ENCODE peak calls at places on chromosomes 3 and 15, in four cellular contexts. E is GM20000, P is natural killer cell, H is transverse colon. F is an unnamed sample.

GRCh38 chr15:81506071-81506470 is 132.1 kb upstream of the TMC3 start:
- DNase-seq in E (no peak), P (no peak), H (no peak), F (no peak)

GRCh38 chr3:186783731-186784515 is 546 bp downstream of the EIF4A2 start:
- DNase-seq in E (peak), P (peak), H (peak), F (peak)

GRCh38 chr3:185280572-185281365 is 26.9 kb upstream of the EHHADH start:
- DNase-seq in E (peak), P (no peak), H (no peak), F (peak)

GRCh38 chr3:64259646-64260045 is 34.4 kb upstream of the PRICKLE2 start:
- DNase-seq in E (no peak), P (no peak), H (no peak), F (no peak)

GRCh38 chr15:68769702-68770101 is 51.0 kb downstream of the ANP32A start:
- DNase-seq in E (no peak), P (no peak), H (no peak), F (no peak)

GRCh38 chr15:62365795-62366442 is 200.8 kb upstream of the C2CD4B start:
- DNase-seq in E (no peak), P (no peak), H (peak), F (no peak)

GRCh38 chr15:69141286-69141701 is 19.1 kb upstream of the GLCE start:
- DNase-seq in E (no peak), P (no peak), H (no peak), F (no peak)

GRCh38 chr15:55457401-55458022 is 49.2 kb downstream of the PIERCE2 start:
- DNase-seq in E (no peak), P (no peak), H (no peak), F (no peak)

GRCh38 chr15:52427804-52428203 is 100.9 kb downstream of the MYO5A start:
- DNase-seq in E (peak), P (no peak), H (no peak), F (peak)

GRCh38 chr3:65412591-65412990 is 626.1 kb downstream of the MAGI1 start:
- DNase-seq in E (no peak), P (no peak), H (peak), F (no peak)

GRCh38 chr3:57169106-57169505 is 4.0 kb upstream of the IL17RD start:
- DNase-seq in E (no peak), P (no peak), H (no peak), F (no peak)

GRCh38 chr3:98901032-98901464 is 447 bp downstream of the DCBLD2 start:
- DNase-seq in E (no peak), P (peak), H (peak), F (peak)

GRCh38 chr3:27675287-27675686 is 46.8 kb downstream of the EOMES start:
- DNase-seq in E (no peak), P (no peak), H (no peak), F (no peak)

GRCh38 chr3:42694366-42694765 is 8.2 kb downstream of the HHATL start:
- DNase-seq in E (no peak), P (no peak), H (no peak), F (no peak)

GRCh38 chr3:46386206-46386605 is 15.5 kb downstream of the CCR5 start:
- DNase-seq in E (no peak), P (no peak), H (no peak), F (no peak)

GRCh38 chr15:81897011-81897677 is 148.7 kb downstream of the MEX3B start:
- DNase-seq in E (no peak), P (no peak), H (no peak), F (no peak)

GRCh38 chr15:73284073-73284472 is 84.7 kb downstream of the HCN4 start:
- DNase-seq in E (no peak), P (no peak), H (no peak), F (no peak)

GRCh38 chr3:187139126-187139894 is at the start of gene RPL39L:
- DNase-seq in E (peak), P (peak), H (peak), F (peak)

GRCh38 chr3:162217603-162218002 is 721.0 kb downstream of the OTOL1 start:
- DNase-seq in E (no peak), P (no peak), H (no peak), F (no peak)

GRCh38 chr3:161560006-161560637 is 63.5 kb downstream of the OTOL1 start:
- DNase-seq in E (peak), P (no peak), H (peak), F (no peak)

GRCh38 chr3:170589113-170589512 is 3.2 kb upstream of the SLC7A14 start:
- DNase-seq in E (no peak), P (no peak), H (no peak), F (no peak)

GRCh38 chr3:30289324-30289723 is 317.1 kb upstream of the TGFBR2 start:
- DNase-seq in E (no peak), P (no peak), H (peak), F (no peak)

DNA sequence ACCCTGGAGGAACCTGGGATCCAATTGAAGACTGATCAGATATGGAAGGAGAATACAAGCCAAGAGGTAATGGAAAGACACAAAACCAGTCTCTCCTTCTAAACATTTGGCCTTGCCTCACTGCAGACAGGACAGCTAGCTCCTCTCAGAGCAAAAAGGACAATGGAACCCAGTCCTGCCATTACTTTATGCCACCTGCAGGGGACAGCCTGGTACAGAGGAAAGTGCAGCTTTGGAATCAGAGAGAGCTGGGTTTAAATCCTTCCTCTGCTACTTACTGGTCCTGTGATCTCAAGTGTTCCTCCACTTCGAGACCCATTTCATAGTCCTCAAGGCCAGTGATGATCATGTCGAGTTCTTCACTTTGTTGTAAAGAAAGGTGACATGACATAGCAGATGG is 159.4 kb upstream of the SMAD3 start:
- DNase-seq in E (no peak), P (no peak), H (no peak), F (no peak)
- TF ChIP-seq CTCF in E (peak), P (no peak), H (no peak), F (no peak)

GRCh38 chr3:143653935-143654334 is 194.3 kb downstream of the SLC9A9 start:
- DNase-seq in E (no peak), P (no peak), H (no peak), F (no peak)

GRCh38 chr3:143654906-143655305 is 193.4 kb downstream of the SLC9A9 start:
- DNase-seq in E (no peak), P (no peak), H (no peak), F (no peak)

GRCh38 chr3:143652118-143652517 is 196.2 kb downstream of the SLC9A9 start:
- DNase-seq in E (no peak), P (no peak), H (no peak), F (no peak)

GRCh38 chr3:143650827-143651226 is 197.4 kb downstream of the SLC9A9 start:
- DNase-seq in E (no peak), P (no peak), H (no peak), F (no peak)

GRCh38 chr3:143653493-143653892 is 194.8 kb downstream of the SLC9A9 start:
- DNase-seq in E (no peak), P (no peak), H (no peak), F (no peak)
- TF ChIP-seq CTCF in E (no peak), P (no peak), H (no peak), F (no peak)

GRCh38 chr15:63634154-63634553 is 37.0 kb downstream of the FBXL22 start:
- DNase-seq in E (no peak), P (no peak), H (no peak), F (no peak)
- TF ChIP-seq CTCF in E (no peak), P (no peak), H (no peak), F (no peak)

GRCh38 chr3:143326983-143327382 is 207.4 kb downstream of the CHST2 start:
- DNase-seq in E (no peak), P (no peak), H (no peak), F (no peak)

GRCh38 chr3:143330316-143330868 is 210.8 kb downstream of the CHST2 start:
- DNase-seq in E (no peak), P (no peak), H (no peak), F (no peak)

GRCh38 chr3:143329567-143330164 is 210.1 kb downstream of the CHST2 start:
- DNase-seq in E (no peak), P (no peak), H (no peak), F (no peak)

GRCh38 chr3:143327388-143327787 is 207.8 kb downstream of the CHST2 start:
- DNase-seq in E (no peak), P (no peak), H (no peak), F (no peak)

GRCh38 chr3:143328459-143328858 is 208.9 kb downstream of the CHST2 start:
- DNase-seq in E (no peak), P (no peak), H (no peak), F (no peak)
- TF ChIP-seq CTCF in E (no peak), P (no peak), H (no peak), F (no peak)

GRCh38 chr3:163491714-163492113 is 1586.6 kb downstream of the SI start:
- DNase-seq in E (no peak), P (no peak), H (no peak), F (no peak)

GRCh38 chr3:163490119-163490518 is 1588.2 kb downstream of the SI start:
- DNase-seq in E (peak), P (no peak), H (peak), F (peak)
- TF ChIP-seq CTCF in E (peak), P (no peak), H (peak), F (peak)

DNA sequence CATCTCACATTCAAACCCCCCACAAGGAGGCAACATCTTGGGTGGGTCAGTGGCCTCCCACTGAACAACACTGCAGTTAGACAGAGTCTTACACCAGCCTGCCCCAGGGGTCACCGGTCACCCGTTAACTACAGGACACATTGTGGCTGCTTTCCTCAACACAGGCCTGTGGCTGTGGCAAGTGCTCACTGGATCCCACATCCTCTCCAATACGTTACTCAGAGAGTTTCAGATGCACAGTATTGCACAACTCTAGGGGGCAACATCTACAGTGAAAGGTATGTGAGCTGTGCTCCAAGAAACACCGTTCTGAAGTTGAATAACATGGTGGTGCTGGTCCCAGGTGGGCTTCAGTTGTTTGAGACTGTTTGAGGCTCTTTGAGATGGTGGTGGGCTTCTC is 41.0 kb downstream of the CTDSPL start:
- DNase-seq in E (no peak), P (no peak), H (no peak), F (no peak)
- TF ChIP-seq CTCF in E (no peak), P (no peak), H (no peak), F (no peak)

F was measured in GM13977.